ENCODE peak calls at places on chromosomes 5 and 9, in seven cellular contexts. O, N, M, E, D, A and C are unnamed samples.

GRCh38 chr5:128869970-128870747 is 95.1 kb upstream of the SLC27A6 start:
- DNase-seq in N (no peak), D (no peak), A (no peak), O (no peak), E (no peak), M (no peak), C (no peak)

GRCh38 chr9:123996731-123997421 is 14.7 kb upstream of the LHX2 start:
- DNase-seq in N (no peak), O (no peak), E (no peak), D (peak), A (peak), M (no peak), C (no peak)

GRCh38 chr9:95907794-95908193 is 32.3 kb downstream of the ERCC6L2 start:
- DNase-seq in N (no peak), O (no peak), E (no peak), M (no peak), D (no peak), A (no peak), C (no peak)

GRCh38 chr5:29262683-29263082 is 1930.8 kb upstream of the CDH6 start:
- DNase-seq in A (no peak), D (no peak), O (no peak), M (no peak), N (no peak), E (no peak), C (no peak)

GRCh38 chr5:9546973-9547947 is 1.4 kb upstream of the SEMA5A start:
- DNase-seq in D (no peak), A (peak), M (peak), O (no peak), N (no peak), E (no peak), C (peak)

GRCh38 chr5:94778299-94778698 is 159.8 kb downstream of the SLF1 start:
- DNase-seq in E (no peak), D (no peak), N (no peak), M (no peak), A (no peak), O (no peak), C (no peak)

GRCh38 chr9:94167055-94167346 is 82.7 kb downstream of the PTPDC1 start:
- DNase-seq in A (no peak), E (no peak), D (no peak), M (peak), O (no peak), N (no peak), C (no peak)

GRCh38 chr5:106167766-106168165 is 1503.0 kb downstream of the EFNA5 start:
- DNase-seq in M (no peak), O (no peak), N (no peak), E (no peak), A (no peak), D (no peak), C (no peak)

GRCh38 chr9:32419921-32420320 is 35.5 kb downstream of the ACO1 start:
- DNase-seq in D (no peak), A (no peak), E (no peak), M (no peak), N (no peak), O (no peak), C (no peak)

GRCh38 chr5:177507165-177507564 is 2.5 kb downstream of the DOK3 start:
- DNase-seq in O (no peak), A (peak), E (no peak), M (no peak), N (no peak), D (no peak), C (no peak)

GRCh38 chr5:19018822-19019221 is 969.2 kb downstream of the CDH18 start:
- DNase-seq in E (no peak), M (no peak), D (no peak), N (no peak), O (no peak), A (no peak), C (no peak)

GRCh38 chr9:130731355-130731754 is 37.8 kb downstream of the EXOSC2 start:
- DNase-seq in N (no peak), M (no peak), D (no peak), E (no peak), O (no peak), A (no peak), C (no peak)

GRCh38 chr9:109411818-109412352 is 86.2 kb downstream of the PTPN3 start:
- DNase-seq in O (peak), E (no peak), D (no peak), M (peak), A (peak), N (no peak), C (no peak)

GRCh38 chr9:135904121-135904520 is 3.2 kb downstream of the CAMSAP1 start:
- DNase-seq in O (no peak), E (no peak), N (no peak), M (no peak), D (no peak), A (no peak), C (no peak)

GRCh38 chr5:133227897-133228296 is 176.1 kb downstream of the HSPA4 start:
- DNase-seq in O (no peak), D (no peak), N (no peak), A (no peak), E (no peak), M (no peak), C (no peak)

GRCh38 chr5:168329302-168329701 is 37.9 kb downstream of the WWC1 start:
- DNase-seq in O (no peak), E (no peak), A (no peak), M (no peak), D (no peak), N (no peak), C (no peak)

GRCh38 chr9:105305834-105306233 is 61.4 kb downstream of the SLC44A1 start:
- DNase-seq in N (no peak), M (no peak), O (no peak), E (no peak), A (no peak), D (no peak), C (no peak)

GRCh38 chr9:89734561-89734960 is 129.7 kb downstream of the GADD45G start:
- DNase-seq in M (no peak), A (no peak), O (no peak), D (no peak), E (no peak), N (no peak), C (no peak)